ENCODE peak calls at places on chromosomes 5 and 9, in eight cellular contexts. M is dorsolateral prefrontal cortex, J is foreskin keratinocyte, T is brain microvascular endothelial cell, X is suprapubic skin, C is Peyer's patch, K is ascending aorta, O is AG04450. H is an unnamed sample.

GRCh38 chr5:116814656-116815055 is 240.0 kb upstream of the SEMA6A start:
- DNase-seq in M (no peak), J (no peak), T (no peak), X (no peak), C (no peak), K (no peak), O (no peak), H (no peak)

GRCh38 chr5:68548959-68549676 is 333.6 kb downstream of the PIK3R1 start:
- DNase-seq in M (no peak), J (peak; percentile 88), T (peak; percentile 62), X (no peak), C (no peak), K (no peak), O (peak; percentile 76), H (peak; percentile 85)

GRCh38 chr5:180339583-180340183 is 13.5 kb downstream of the GFPT2 start:
- DNase-seq in M (no peak), J (no peak), T (no peak), X (no peak), C (no peak), K (no peak), O (no peak), H (no peak)

GRCh38 chr5:175686826-175687225 is 29.0 kb downstream of the HRH2 start:
- DNase-seq in M (no peak), J (no peak), T (no peak), X (no peak), C (no peak), K (no peak), O (no peak), H (no peak)

GRCh38 chr5:77987331-77987730 is 211.2 kb upstream of the TBCA start:
- DNase-seq in M (no peak), J (no peak), T (no peak), X (no peak), C (no peak), K (no peak), O (no peak), H (no peak)

GRCh38 chr5:131867524-131867923 is 70.7 kb upstream of the FNIP1 start:
- DNase-seq in M (no peak), J (no peak), T (no peak), X (no peak), C (no peak), K (no peak), O (no peak), H (no peak)

GRCh38 chr5:48192-48591 is 43.8 kb upstream of the PLEKHG4B start:
- DNase-seq in M (no peak), J (no peak), T (no peak), X (no peak), C (no peak), K (no peak), O (no peak), H (no peak)

GRCh38 chr5:130109152-130109551 is 204.9 kb downstream of the CHSY3 start:
- DNase-seq in M (no peak), J (peak; percentile 29), T (no peak), X (no peak), C (no peak), K (no peak), O (no peak), H (peak; percentile 57)

DNA sequence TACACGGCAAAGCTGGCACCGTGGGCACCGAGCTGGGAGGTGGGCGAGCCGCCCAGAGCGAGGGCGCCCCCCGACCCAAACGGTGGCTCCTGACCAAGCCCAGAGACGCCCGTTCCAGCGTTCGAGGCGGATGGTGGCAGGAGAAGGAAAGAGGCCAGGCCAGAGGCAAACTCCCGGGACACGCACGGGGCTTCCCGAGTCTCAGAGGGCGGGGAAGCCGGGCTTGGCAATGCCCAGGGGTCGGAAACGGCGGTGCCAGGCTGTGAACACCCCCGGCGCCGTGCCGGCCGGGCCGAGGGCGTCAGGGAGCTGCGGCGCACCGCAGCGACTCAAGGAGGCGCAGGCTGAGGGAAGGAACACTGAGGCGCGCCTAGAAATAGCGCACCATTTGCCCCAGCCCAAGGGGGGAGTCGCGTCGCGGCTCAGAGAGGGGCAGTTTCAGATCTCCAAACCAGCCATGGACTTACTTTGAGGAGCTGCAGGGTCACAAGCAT is 397 bp downstream of the SPRY4 start:
- DNase-seq in M (no peak), J (no peak), T (no peak), X (peak; percentile 74), C (no peak), K (no peak), O (no peak), H (peak; percentile 53)
- TF ChIP-seq CTCF in M (no peak), J (no peak), T (peak; percentile 28), X (no peak), C (no peak), K (peak; percentile 18), O (peak; percentile 44), H (no peak)

DNA sequence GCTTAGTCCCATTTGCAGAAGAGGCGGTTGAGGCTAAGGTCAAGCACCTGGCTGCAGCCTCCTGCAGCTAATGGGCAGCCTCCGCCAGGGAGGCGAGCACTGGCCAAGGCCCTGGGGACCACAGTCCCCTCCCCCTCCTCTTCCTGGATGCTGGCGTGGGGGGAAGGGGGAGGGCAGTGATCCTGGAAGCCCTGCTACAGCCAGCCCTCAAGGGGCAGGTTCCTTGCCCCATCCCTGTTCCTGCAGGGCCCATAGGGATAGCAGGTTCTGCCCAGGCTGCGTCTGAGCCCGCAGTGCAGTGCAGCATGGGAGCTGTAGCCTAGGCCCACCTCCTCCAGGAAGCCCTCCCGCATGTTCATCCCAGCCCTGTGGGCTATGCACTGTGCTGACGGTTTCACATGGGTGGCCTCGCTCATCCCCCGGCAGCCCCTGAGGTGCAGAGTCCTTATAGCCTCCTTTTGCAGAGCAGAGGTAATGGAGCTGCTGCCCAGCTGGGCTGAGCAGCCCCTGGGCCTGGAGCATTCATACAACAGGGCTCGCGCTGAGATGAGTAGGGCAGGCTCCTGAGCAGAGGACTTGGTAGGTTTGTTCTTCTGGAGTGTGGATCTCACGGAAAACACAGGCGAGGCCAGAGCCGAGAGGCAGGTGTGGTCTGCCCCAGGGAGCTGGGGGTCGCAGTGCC is 36.0 kb downstream of the KCNT1 start:
- DNase-seq in M (no peak), J (no peak), T (no peak), X (no peak), C (no peak), K (no peak), O (no peak), H (no peak)
- H3K27ac ChIP-seq in M (no peak overlapping the region), J (no peak overlapping the region), T (no peak overlapping the region), X (no peak overlapping the region), C (no peak overlapping the region), K (no peak overlapping the region), O (no peak overlapping the region), H (no peak overlapping the region)

DNA sequence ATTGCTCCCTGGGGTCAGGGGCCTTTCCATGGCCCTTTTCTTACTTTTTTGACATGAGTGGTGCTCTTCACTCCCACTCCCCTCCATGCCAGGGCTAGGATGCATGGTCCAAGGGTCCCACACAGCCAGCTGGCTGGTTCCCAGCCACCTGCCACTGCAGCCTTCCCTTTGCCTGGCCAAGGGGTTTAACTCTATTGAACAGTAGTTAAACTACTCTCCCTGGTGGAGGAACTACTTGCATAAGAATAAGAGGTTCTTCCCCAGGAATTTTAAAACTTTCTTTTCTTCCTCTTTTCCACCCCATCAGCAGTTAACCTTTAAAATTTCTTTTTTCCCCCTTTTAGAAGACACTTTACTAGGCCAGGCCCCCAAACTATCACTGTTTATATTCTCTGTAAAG is 1532.8 kb upstream of the ACO1 start:
- DNase-seq in M (no peak), J (no peak), T (no peak), X (no peak), C (no peak), K (no peak), O (no peak), H (no peak)
- TF ChIP-seq CTCF in M (no peak), J (no peak), T (no peak), X (no peak), C (no peak), K (no peak), O (no peak), H (no peak)

GRCh38 chr9:134213508-134214394 is 49.4 kb upstream of the RNU6ATAC start:
- DNase-seq in M (no peak), J (no peak), T (no peak), X (peak; percentile 48), C (no peak), K (no peak), O (no peak), H (no peak)

GRCh38 chr9:134214395-134214765 is 50.0 kb upstream of the RNU6ATAC start:
- DNase-seq in M (no peak), J (no peak), T (no peak), X (peak; percentile 58), C (no peak), K (no peak), O (no peak), H (no peak)

GRCh38 chr9:134215395-134215708 is 51.0 kb upstream of the RNU6ATAC start:
- DNase-seq in M (no peak), J (no peak), T (no peak), X (peak; percentile 58), C (no peak), K (no peak), O (no peak), H (no peak)

GRCh38 chr9:134215709-134216448 is 51.5 kb upstream of the RNU6ATAC start:
- DNase-seq in M (peak; percentile 38), J (no peak), T (peak; percentile 41), X (peak; percentile 50), C (no peak), K (no peak), O (peak; percentile 49), H (no peak)

GRCh38 chr9:134214766-134215394 is 50.5 kb upstream of the RNU6ATAC start:
- DNase-seq in M (no peak), J (no peak), T (no peak), X (peak; percentile 57), C (no peak), K (no peak), O (no peak), H (no peak)
- H3K27ac ChIP-seq in M (peak overlapping the region; percentile 91), J (no peak overlapping the region), T (no peak overlapping the region), X (no peak overlapping the region), C (peak overlapping the region; percentile 84), K (no peak overlapping the region), O (peak overlapping the region; percentile 94), H (no peak overlapping the region)

DNA sequence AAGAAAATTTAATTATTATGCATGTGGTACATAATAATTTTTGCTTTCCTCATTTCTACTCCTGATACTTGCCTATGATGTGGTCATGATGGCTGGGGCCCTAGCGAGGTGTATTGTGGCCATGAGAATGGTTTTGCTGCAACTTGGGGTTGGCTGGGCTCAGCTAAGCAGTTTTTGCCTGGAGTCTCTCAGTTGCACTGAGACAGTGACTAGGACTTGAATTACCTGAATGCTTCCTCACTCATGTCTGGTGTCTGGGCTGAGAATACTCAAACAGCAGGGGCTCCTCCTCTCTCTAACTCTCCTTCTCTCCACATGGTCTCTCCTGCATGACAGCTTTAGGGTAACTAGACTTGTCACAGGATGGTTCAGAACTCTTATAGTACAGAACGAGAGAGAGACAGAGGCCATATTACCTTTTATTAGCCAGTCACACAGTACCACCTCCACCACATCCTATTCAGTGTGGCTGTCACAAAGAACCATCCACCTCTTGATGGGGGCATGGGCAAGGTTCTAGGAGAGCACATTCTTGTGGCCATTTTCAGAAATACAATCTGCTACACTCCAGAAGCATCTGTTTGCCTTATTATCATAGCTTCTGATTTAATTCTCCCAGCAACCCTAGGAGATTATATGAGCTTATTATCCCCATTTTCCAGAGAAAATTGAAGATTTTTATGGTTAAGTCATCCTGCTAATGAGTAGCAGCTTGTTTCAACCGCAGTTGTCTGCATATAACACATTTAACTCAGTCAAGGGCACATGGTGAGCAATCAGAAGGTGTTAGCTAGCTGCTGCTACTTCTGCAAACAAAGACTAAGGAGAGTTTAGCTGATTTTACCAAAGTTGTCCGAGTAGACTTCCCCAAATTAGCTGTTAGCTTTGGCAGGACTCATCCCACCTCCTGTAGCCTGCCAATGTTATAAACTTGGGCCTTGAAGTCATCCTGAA is 245.1 kb downstream of the DOCK8 start:
- DNase-seq in M (no peak), J (no peak), T (no peak), X (no peak), C (no peak), K (no peak), O (no peak), H (no peak)
- TF ChIP-seq CTCF in M (no peak), J (peak; percentile 18), T (no peak), X (no peak), C (no peak), K (no peak), O (no peak), H (no peak)